ENCODE peak calls at places on chromosomes 13 and 19, in ten cellular contexts. One of them, this sample, is unnamed.

GRCh38 chr19:8446055-8446709 is 1.4 kb downstream of the HNRNPM start:
- DNase-seq in ovary: no peak
- DNase-seq in suprapubic skin: no peak
- DNase-seq in transverse colon: no peak
- DNase-seq in upper lobe of left lung: no peak
- DNase-seq in K562: no peak
- DNase-seq in tibial nerve: no peak
- DNase-seq in SK-N-SH: no peak
- DNase-seq in A549: no peak
- DNase-seq in stomach: no peak
- DNase-seq in this sample: peak

GRCh38 chr13:111503376-111503775 is 182.9 kb downstream of the TEX29 start:
- DNase-seq in ovary: no peak
- DNase-seq in suprapubic skin: peak
- DNase-seq in transverse colon: no peak
- DNase-seq in upper lobe of left lung: no peak
- DNase-seq in K562: no peak
- DNase-seq in tibial nerve: no peak
- DNase-seq in SK-N-SH: no peak
- DNase-seq in A549: no peak
- DNase-seq in stomach: peak
- DNase-seq in this sample: no peak

GRCh38 chr13:57932071-57932470 is 300.5 kb downstream of the PCDH17 start:
- DNase-seq in ovary: no peak
- DNase-seq in suprapubic skin: no peak
- DNase-seq in transverse colon: no peak
- DNase-seq in upper lobe of left lung: no peak
- DNase-seq in K562: no peak
- DNase-seq in tibial nerve: no peak
- DNase-seq in SK-N-SH: no peak
- DNase-seq in A549: no peak
- DNase-seq in stomach: no peak
- DNase-seq in this sample: no peak

GRCh38 chr13:106533101-106533939 is 2.1 kb downstream of the EFNB2 start:
- DNase-seq in ovary: peak
- DNase-seq in suprapubic skin: peak
- DNase-seq in transverse colon: peak
- DNase-seq in upper lobe of left lung: peak
- DNase-seq in K562: no peak
- DNase-seq in tibial nerve: peak
- DNase-seq in SK-N-SH: peak
- DNase-seq in A549: peak
- DNase-seq in stomach: peak
- DNase-seq in this sample: peak

GRCh38 chr13:35554972-35555623 is 78.6 kb upstream of the MAB21L1 start:
- DNase-seq in ovary: no peak
- DNase-seq in suprapubic skin: no peak
- DNase-seq in transverse colon: no peak
- DNase-seq in upper lobe of left lung: no peak
- DNase-seq in K562: no peak
- DNase-seq in tibial nerve: no peak
- DNase-seq in SK-N-SH: no peak
- DNase-seq in A549: no peak
- DNase-seq in stomach: no peak
- DNase-seq in this sample: no peak

GRCh38 chr13:110359840-110360301 is 52.8 kb downstream of the COL4A2 start:
- DNase-seq in ovary: no peak
- DNase-seq in suprapubic skin: no peak
- DNase-seq in transverse colon: no peak
- DNase-seq in upper lobe of left lung: no peak
- DNase-seq in K562: no peak
- DNase-seq in tibial nerve: no peak
- DNase-seq in SK-N-SH: no peak
- DNase-seq in A549: no peak
- DNase-seq in stomach: no peak
- DNase-seq in this sample: no peak

GRCh38 chr19:35342430-35342829 is 5.3 kb upstream of the FFAR1 start:
- DNase-seq in ovary: no peak
- DNase-seq in suprapubic skin: no peak
- DNase-seq in transverse colon: no peak
- DNase-seq in upper lobe of left lung: no peak
- DNase-seq in K562: peak
- DNase-seq in tibial nerve: no peak
- DNase-seq in SK-N-SH: no peak
- DNase-seq in A549: no peak
- DNase-seq in stomach: no peak
- DNase-seq in this sample: peak

GRCh38 chr13:48506092-48506701 is 26.7 kb downstream of the RCBTB2 start:
- DNase-seq in ovary: no peak
- DNase-seq in suprapubic skin: no peak
- DNase-seq in transverse colon: no peak
- DNase-seq in upper lobe of left lung: no peak
- DNase-seq in K562: no peak
- DNase-seq in tibial nerve: no peak
- DNase-seq in SK-N-SH: no peak
- DNase-seq in A549: no peak
- DNase-seq in stomach: no peak
- DNase-seq in this sample: no peak

GRCh38 chr13:26037302-26037701 is 14.5 kb downstream of the SHISA2 start:
- DNase-seq in ovary: no peak
- DNase-seq in suprapubic skin: no peak
- DNase-seq in transverse colon: no peak
- DNase-seq in upper lobe of left lung: no peak
- DNase-seq in K562: peak
- DNase-seq in tibial nerve: no peak
- DNase-seq in SK-N-SH: no peak
- DNase-seq in A549: no peak
- DNase-seq in stomach: no peak
- DNase-seq in this sample: no peak

GRCh38 chr13:39836038-39836437 is 180.6 kb downstream of the COG6 start:
- DNase-seq in ovary: no peak
- DNase-seq in suprapubic skin: no peak
- DNase-seq in transverse colon: no peak
- DNase-seq in upper lobe of left lung: no peak
- DNase-seq in K562: no peak
- DNase-seq in tibial nerve: no peak
- DNase-seq in SK-N-SH: no peak
- DNase-seq in A549: no peak
- DNase-seq in stomach: no peak
- DNase-seq in this sample: no peak

GRCh38 chr19:35869327-35870123 is 1.2 kb downstream of the APLP1 start:
- DNase-seq in ovary: peak
- DNase-seq in suprapubic skin: no peak
- DNase-seq in transverse colon: peak
- DNase-seq in upper lobe of left lung: peak
- DNase-seq in K562: peak
- DNase-seq in tibial nerve: no peak
- DNase-seq in SK-N-SH: peak
- DNase-seq in A549: peak
- DNase-seq in stomach: peak
- DNase-seq in this sample: no peak

GRCh38 chr13:50466554-50466953 is 376.9 kb downstream of the DLEU7 start:
- DNase-seq in ovary: no peak
- DNase-seq in suprapubic skin: no peak
- DNase-seq in transverse colon: no peak
- DNase-seq in upper lobe of left lung: no peak
- DNase-seq in K562: no peak
- DNase-seq in tibial nerve: no peak
- DNase-seq in SK-N-SH: no peak
- DNase-seq in A549: no peak
- DNase-seq in stomach: no peak
- DNase-seq in this sample: no peak

GRCh38 chr19:42271861-42272534 is 2.9 kb downstream of the CIC start:
- DNase-seq in ovary: peak
- DNase-seq in suprapubic skin: peak
- DNase-seq in transverse colon: no peak
- DNase-seq in upper lobe of left lung: peak
- DNase-seq in K562: no peak
- DNase-seq in tibial nerve: no peak
- DNase-seq in SK-N-SH: no peak
- DNase-seq in A549: no peak
- DNase-seq in stomach: no peak
- DNase-seq in this sample: peak

GRCh38 chr19:42269518-42270345 is 680 bp downstream of the CIC start:
- DNase-seq in ovary: peak
- DNase-seq in suprapubic skin: peak
- DNase-seq in transverse colon: no peak
- DNase-seq in upper lobe of left lung: peak
- DNase-seq in K562: peak
- DNase-seq in tibial nerve: no peak
- DNase-seq in SK-N-SH: no peak
- DNase-seq in A549: no peak
- DNase-seq in stomach: no peak
- DNase-seq in this sample: peak

GRCh38 chr19:42271045-42271419 is 2.0 kb downstream of the CIC start:
- DNase-seq in ovary: no peak
- DNase-seq in suprapubic skin: no peak
- DNase-seq in transverse colon: no peak
- DNase-seq in upper lobe of left lung: peak
- DNase-seq in K562: no peak
- DNase-seq in tibial nerve: no peak
- DNase-seq in SK-N-SH: no peak
- DNase-seq in A549: no peak
- DNase-seq in stomach: no peak
- DNase-seq in this sample: no peak

GRCh38 chr19:42268704-42269517 is at the start of gene CIC:
- DNase-seq in ovary: peak
- DNase-seq in suprapubic skin: peak
- DNase-seq in transverse colon: peak
- DNase-seq in upper lobe of left lung: peak
- DNase-seq in K562: peak
- DNase-seq in tibial nerve: peak
- DNase-seq in SK-N-SH: peak
- DNase-seq in A549: peak
- DNase-seq in stomach: peak
- DNase-seq in this sample: peak

GRCh38 chr19:42270346-42271044 is 1.4 kb downstream of the CIC start:
- DNase-seq in ovary: peak
- DNase-seq in suprapubic skin: peak
- DNase-seq in transverse colon: peak
- DNase-seq in upper lobe of left lung: peak
- DNase-seq in K562: peak
- DNase-seq in tibial nerve: no peak
- DNase-seq in SK-N-SH: peak
- DNase-seq in A549: no peak
- DNase-seq in stomach: peak
- DNase-seq in this sample: peak
- TF ChIP-seq EP300 in ovary: no peak
- TF ChIP-seq EP300 in suprapubic skin: no peak
- TF ChIP-seq EP300 in transverse colon: no peak
- TF ChIP-seq EP300 in upper lobe of left lung: no peak
- TF ChIP-seq EP300 in K562: no peak
- TF ChIP-seq EP300 in tibial nerve: peak
- TF ChIP-seq EP300 in SK-N-SH: no peak
- TF ChIP-seq EP300 in A549: no peak
- TF ChIP-seq EP300 in stomach: no peak
- TF ChIP-seq EP300 in this sample: peak

DNA sequence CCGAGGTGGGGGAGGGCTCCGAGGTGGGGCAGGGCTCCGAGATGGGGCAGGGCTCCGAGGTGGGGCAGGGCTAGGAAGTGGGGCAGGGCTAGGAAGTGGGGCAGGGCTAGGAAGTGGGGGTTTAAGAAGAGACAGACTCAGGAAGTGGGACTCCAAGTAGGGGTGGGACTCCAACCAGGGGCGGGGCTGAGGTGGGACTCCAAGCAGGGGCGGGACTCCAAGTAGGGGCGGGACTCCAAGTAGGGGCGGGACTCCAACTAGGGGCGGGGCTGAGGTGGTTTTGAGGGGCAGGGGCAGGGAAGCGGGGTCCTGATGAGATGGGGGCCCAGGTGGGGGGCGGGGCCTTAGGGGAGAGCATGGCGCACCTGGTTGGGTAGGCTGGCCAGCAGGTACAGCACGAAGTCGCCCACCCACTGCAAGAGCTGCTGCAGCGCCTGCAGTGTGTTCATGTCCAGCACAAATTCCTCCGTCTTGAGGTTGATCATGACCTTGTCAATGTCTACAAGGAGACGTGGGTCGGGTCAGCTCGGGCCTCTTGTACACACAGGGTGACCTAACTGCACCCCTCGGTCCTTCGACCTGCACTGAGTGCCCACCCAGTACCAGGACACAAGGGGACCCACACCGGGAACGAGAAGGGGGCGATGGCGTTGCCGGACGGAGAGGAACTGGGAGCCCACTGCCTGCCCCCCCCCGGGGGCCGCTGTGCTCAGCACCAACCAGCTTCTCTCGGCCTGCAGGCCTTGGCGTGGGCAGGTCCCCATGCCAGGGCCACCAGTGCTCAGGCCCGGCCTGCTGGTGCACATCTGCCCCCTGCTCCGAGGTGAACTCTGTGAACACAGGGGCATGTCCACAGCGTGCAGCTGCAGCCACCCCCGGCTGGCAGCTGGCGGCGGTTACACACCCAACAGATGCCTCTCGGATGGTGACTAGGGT is 13.9 kb downstream of the CFD start:
- DNase-seq in ovary: no peak
- DNase-seq in suprapubic skin: no peak
- DNase-seq in transverse colon: peak
- DNase-seq in upper lobe of left lung: no peak
- DNase-seq in K562: peak
- DNase-seq in tibial nerve: no peak
- DNase-seq in SK-N-SH: peak
- DNase-seq in A549: no peak
- DNase-seq in stomach: no peak
- DNase-seq in this sample: no peak
- TF ChIP-seq EP300 in ovary: no peak
- TF ChIP-seq EP300 in suprapubic skin: no peak
- TF ChIP-seq EP300 in transverse colon: no peak
- TF ChIP-seq EP300 in upper lobe of left lung: no peak
- TF ChIP-seq EP300 in K562: no peak
- TF ChIP-seq EP300 in tibial nerve: no peak
- TF ChIP-seq EP300 in SK-N-SH: no peak
- TF ChIP-seq EP300 in A549: no peak
- TF ChIP-seq EP300 in stomach: no peak
- TF ChIP-seq EP300 in this sample: no peak

DNA sequence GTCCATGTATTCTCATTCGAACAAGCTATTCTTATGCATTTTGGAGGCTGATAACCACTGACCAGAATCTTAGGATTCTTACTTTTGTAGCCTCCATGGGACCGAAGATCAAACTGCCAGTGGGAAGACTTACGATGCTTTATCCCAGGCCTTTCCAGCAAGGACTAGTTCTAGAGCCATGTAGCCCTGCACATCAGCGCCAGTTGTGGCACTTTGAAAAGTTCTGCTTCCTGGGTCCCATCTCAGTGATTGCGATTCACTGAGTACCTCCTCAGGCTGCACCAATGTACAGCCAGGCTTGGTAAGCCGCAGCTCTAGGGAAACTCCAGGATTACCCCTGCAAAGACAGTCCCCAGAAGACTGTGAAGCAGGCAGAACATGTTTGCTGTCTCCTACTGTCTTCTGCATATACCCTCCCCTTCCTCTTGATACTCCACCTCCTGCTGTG is 18.9 kb upstream of the ENOX1 start:
- DNase-seq in ovary: no peak
- DNase-seq in suprapubic skin: no peak
- DNase-seq in transverse colon: no peak
- DNase-seq in upper lobe of left lung: no peak
- DNase-seq in K562: no peak
- DNase-seq in tibial nerve: no peak
- DNase-seq in SK-N-SH: no peak
- DNase-seq in A549: peak
- DNase-seq in stomach: no peak
- DNase-seq in this sample: no peak
- TF ChIP-seq EP300 in ovary: no peak
- TF ChIP-seq EP300 in suprapubic skin: no peak
- TF ChIP-seq EP300 in transverse colon: no peak
- TF ChIP-seq EP300 in upper lobe of left lung: no peak
- TF ChIP-seq EP300 in K562: no peak
- TF ChIP-seq EP300 in tibial nerve: no peak
- TF ChIP-seq EP300 in SK-N-SH: no peak
- TF ChIP-seq EP300 in A549: no peak
- TF ChIP-seq EP300 in stomach: no peak
- TF ChIP-seq EP300 in this sample: no peak

GRCh38 chr19:28522545-28522922 is 690.4 kb downstream of the UQCRFS1 start:
- DNase-seq in ovary: no peak
- DNase-seq in suprapubic skin: no peak
- DNase-seq in transverse colon: no peak
- DNase-seq in upper lobe of left lung: no peak
- DNase-seq in K562: peak
- DNase-seq in tibial nerve: no peak
- DNase-seq in SK-N-SH: no peak
- DNase-seq in A549: no peak
- DNase-seq in stomach: no peak
- DNase-seq in this sample: no peak
- TF ChIP-seq EP300 in ovary: no peak
- TF ChIP-seq EP300 in suprapubic skin: no peak
- TF ChIP-seq EP300 in transverse colon: no peak
- TF ChIP-seq EP300 in upper lobe of left lung: no peak
- TF ChIP-seq EP300 in K562: no peak
- TF ChIP-seq EP300 in tibial nerve: no peak
- TF ChIP-seq EP300 in SK-N-SH: no peak
- TF ChIP-seq EP300 in A549: no peak
- TF ChIP-seq EP300 in stomach: no peak
- TF ChIP-seq EP300 in this sample: no peak